ENCODE peak calls at places on chromosomes 6 and 20, in seven cellular contexts. C is K562, X is SK-N-SH, N is HCT116, M is GM12878, U is HepG2, P is H1. W is an unnamed sample.
A peak's percentile ranks its signal among the peaks of the same experiment; 100 is the strongest.

GRCh38 chr6:51959744-51960383 is 127.5 kb downstream of the PKHD1 start:
- DNase-seq in C (peak; percentile 50), X (peak; percentile 34), N (peak; percentile 43), M (peak; percentile 38), U (peak; percentile 70), P (peak; percentile 49), W (peak; percentile 84)

GRCh38 chr20:57498425-57499400 is 26.2 kb downstream of the CTCFL start:
- DNase-seq in C (no peak), X (peak; percentile 60), N (peak; percentile 19), M (no peak), U (no peak), P (no peak), W (peak; percentile 71)

GRCh38 chr20:433300-433975 is 25.3 kb downstream of the RBCK1 start:
- DNase-seq in C (no peak), X (no peak), N (no peak), M (peak; percentile 86), U (no peak), P (no peak), W (no peak)

GRCh38 chr20:62952373-62953166 is at the start of gene SLC17A9:
- DNase-seq in C (peak; percentile 32), X (no peak), N (peak; percentile 48), M (peak; percentile 37), U (peak; percentile 94), P (no peak), W (no peak)

GRCh38 chr6:90284236-90284744 is 12.4 kb downstream of the BACH2 start:
- DNase-seq in C (peak; percentile 31), X (no peak), N (peak; percentile 86), M (no peak), U (no peak), P (no peak), W (no peak)

GRCh38 chr6:2853766-2854393 is 12.2 kb upstream of the SERPINB1 start:
- DNase-seq in C (peak; percentile 71), X (no peak), N (peak; percentile 87), M (peak; percentile 79), U (peak; percentile 75), P (no peak), W (peak; percentile 51)

GRCh38 chr20:15913661-15914060 is 659.6 kb downstream of the KIF16B start:
- DNase-seq in C (no peak), X (no peak), N (no peak), M (no peak), U (no peak), P (no peak), W (no peak)

GRCh38 chr6:18263561-18264337 is 581 bp downstream of the DEK start:
- DNase-seq in C (peak; percentile 89), X (peak; percentile 92), N (no peak), M (no peak), U (no peak), P (no peak), W (peak; percentile 37)

GRCh38 chr6:15299430-15300131 is 53.7 kb downstream of the JARID2 start:
- DNase-seq in C (peak; percentile 91), X (no peak), N (no peak), M (peak; percentile 90), U (peak; percentile 60), P (no peak), W (no peak)

GRCh38 chr6:38588631-38589366 is 50.9 kb downstream of the BTBD9 start:
- DNase-seq in C (no peak), X (no peak), N (no peak), M (no peak), U (peak; percentile 74), P (no peak), W (no peak)

GRCh38 chr6:109117346-109118035 is 22.2 kb downstream of the CEP57L1 start:
- DNase-seq in C (no peak), X (no peak), N (no peak), M (peak; percentile 85), U (peak; percentile 10), P (no peak), W (no peak)

GRCh38 chr6:109124219-109124618 is 28.9 kb downstream of the CEP57L1 start:
- DNase-seq in C (no peak), X (no peak), N (no peak), M (no peak), U (no peak), P (no peak), W (no peak)

GRCh38 chr6:109118337-109118736 is 23.0 kb downstream of the CEP57L1 start:
- DNase-seq in C (no peak), X (peak; percentile 14), N (no peak), M (no peak), U (no peak), P (no peak), W (no peak)

GRCh38 chr6:109121411-109121810 is 26.1 kb downstream of the CEP57L1 start:
- DNase-seq in C (no peak), X (no peak), N (no peak), M (no peak), U (no peak), P (no peak), W (no peak)

GRCh38 chr6:109118955-109119354 is 23.6 kb downstream of the CEP57L1 start:
- DNase-seq in C (no peak), X (no peak), N (no peak), M (no peak), U (no peak), P (no peak), W (no peak)
- TF ChIP-seq JUND in C (no peak), X (no peak), N (no peak), M (no peak), U (no peak), P (no peak), W (no peak)

GRCh38 chr6:88380083-88380482 is 213.9 kb upstream of the CNR1 start:
- DNase-seq in C (no peak), X (peak; percentile 1), N (no peak), M (no peak), U (no peak), P (no peak), W (no peak)

GRCh38 chr6:88380618-88381288 is 214.6 kb upstream of the CNR1 start:
- DNase-seq in C (no peak), X (no peak), N (no peak), M (no peak), U (no peak), P (no peak), W (no peak)

GRCh38 chr6:88383183-88383582 is 217.0 kb upstream of the CNR1 start:
- DNase-seq in C (no peak), X (no peak), N (no peak), M (no peak), U (no peak), P (no peak), W (no peak)

GRCh38 chr6:88378639-88379038 is 212.5 kb upstream of the CNR1 start:
- DNase-seq in C (no peak), X (no peak), N (no peak), M (no peak), U (no peak), P (no peak), W (no peak)

GRCh38 chr6:88381289-88381642 is 215.1 kb upstream of the CNR1 start:
- DNase-seq in C (no peak), X (no peak), N (no peak), M (no peak), U (no peak), P (no peak), W (no peak)
- TF ChIP-seq JUND in C (no peak), X (no peak), N (no peak), M (no peak), U (no peak), P (no peak), W (no peak)

DNA sequence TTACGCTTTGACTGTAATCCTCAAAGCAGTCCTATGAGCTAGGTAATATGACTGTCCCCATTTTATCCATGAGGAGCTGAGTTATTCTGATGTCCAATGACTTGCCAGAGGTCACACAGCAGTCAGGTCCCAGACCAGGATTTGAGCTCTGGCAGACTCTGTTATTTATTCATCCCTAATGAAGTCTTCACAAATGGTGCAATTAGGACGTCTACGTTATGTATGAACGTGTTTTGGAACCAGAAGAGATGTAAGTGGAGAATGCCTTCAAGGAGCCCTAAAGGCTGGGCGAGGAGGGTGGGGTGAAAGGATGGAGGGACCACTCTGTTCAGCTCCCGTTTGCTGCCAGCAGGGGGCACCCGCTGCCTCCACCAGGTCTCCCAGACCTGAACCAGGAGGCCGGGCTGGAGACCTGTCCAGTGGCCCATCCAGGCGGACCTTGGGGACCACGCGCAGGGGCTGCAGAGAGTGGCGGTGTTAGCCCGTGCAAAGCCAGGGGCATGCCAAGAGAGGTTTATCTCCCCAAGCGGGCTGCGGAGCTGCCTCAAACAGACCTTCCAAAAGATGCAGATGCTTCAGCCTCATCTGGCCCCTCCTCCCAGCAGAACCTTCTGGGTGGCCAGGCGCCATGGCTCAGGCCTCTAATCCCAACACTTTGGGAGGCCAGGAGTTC is 15.2 kb upstream of the ZNF335 start:
- DNase-seq in C (peak; percentile 88), X (peak; percentile 91), N (peak; percentile 61), M (no peak), U (peak; percentile 73), P (no peak), W (peak; percentile 87)
- TF ChIP-seq JUND in C (no peak), X (no peak), N (no peak), M (no peak), U (no peak), P (no peak), W (no peak)

DNA sequence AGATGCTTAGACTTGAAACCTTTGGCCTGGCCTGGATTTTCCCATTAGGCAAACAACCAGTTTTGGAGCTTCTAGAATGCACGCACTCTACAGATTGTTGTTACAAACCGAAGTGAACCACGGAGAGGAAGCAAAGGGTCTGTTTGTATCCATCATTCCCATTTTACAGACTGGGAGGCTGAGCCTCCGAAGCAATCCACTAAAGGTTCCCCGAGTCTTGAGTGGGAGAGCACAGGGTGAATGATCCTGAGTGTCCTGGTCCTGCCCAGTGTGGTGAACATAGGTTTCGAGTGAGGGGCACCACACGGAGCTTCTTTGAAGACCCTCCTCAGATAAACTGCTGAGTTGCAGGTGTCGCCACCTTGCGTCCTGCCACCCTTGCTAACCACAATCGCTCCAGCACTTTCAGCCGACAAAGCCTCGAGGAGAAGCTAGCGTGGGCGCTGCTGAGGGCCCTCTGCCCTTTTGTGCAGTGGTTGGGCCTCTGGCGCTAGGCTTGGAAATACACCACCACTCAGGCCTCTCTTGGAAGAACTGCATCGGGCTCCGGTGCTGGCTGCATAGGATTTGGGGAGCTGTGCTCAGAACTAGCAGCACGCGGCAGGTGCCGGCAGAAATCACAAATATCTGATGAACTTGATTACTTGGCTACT is 1.4 kb upstream of the PRDM13 start:
- DNase-seq in C (no peak), X (no peak), N (no peak), M (no peak), U (no peak), P (no peak), W (no peak)
- TF ChIP-seq JUND in C (no peak), X (no peak), N (no peak), M (no peak), U (no peak), P (no peak), W (no peak)

GRCh38 chr6:117022774-117023173 is 145.7 kb downstream of the RFX6 start:
- DNase-seq in C (no peak), X (no peak), N (no peak), M (no peak), U (no peak), P (no peak), W (no peak)

DNA sequence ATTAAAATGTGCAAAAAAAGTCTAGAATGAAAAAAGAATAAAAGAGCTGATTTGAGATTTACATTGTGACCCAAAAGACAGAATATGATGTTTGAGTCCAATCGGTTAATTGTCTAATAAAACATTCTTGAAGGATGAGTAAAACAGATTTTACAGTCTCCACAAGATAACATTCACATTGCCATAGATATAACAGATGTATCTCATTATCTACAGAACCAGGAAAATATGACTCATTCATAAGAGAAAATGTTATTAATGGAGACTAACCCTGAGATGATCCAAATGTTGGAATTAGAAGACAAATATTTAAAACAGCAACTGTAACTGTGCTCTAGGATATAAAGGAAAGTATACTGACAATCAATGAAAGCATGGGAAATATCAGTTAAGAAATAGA is 141.7 kb downstream of the RFX6 start:
- DNase-seq in C (no peak), X (no peak), N (no peak), M (no peak), U (no peak), P (no peak), W (no peak)
- TF ChIP-seq JUND in C (no peak), X (no peak), N (no peak), M (no peak), U (no peak), P (no peak), W (no peak)